ENCODE peak calls at places on chromosomes 3 and 15, in eight cellular contexts. One of them, this sample, is unnamed.

GRCh38 chr15:82530606-82531379 is 9.5 kb downstream of the RPS17 start:
- DNase-seq in tibial artery: peak; percentile 74
- DNase-seq in transverse colon: peak; percentile 84
- DNase-seq in HFF-Myc: no peak
- DNase-seq in ovary: peak; percentile 60
- DNase-seq in cardiac muscle cell: peak; percentile 59
- DNase-seq in left ventricle myocardium inferior: peak; percentile 55
- DNase-seq in CD4-positive, alpha-beta T cell: peak; percentile 67
- DNase-seq in this sample: peak; percentile 86

GRCh38 chr15:60762167-60762566 is 283.2 kb upstream of the ICE2 start:
- DNase-seq in tibial artery: no peak
- DNase-seq in transverse colon: no peak
- DNase-seq in HFF-Myc: no peak
- DNase-seq in ovary: no peak
- DNase-seq in cardiac muscle cell: no peak
- DNase-seq in left ventricle myocardium inferior: no peak
- DNase-seq in CD4-positive, alpha-beta T cell: no peak
- DNase-seq in this sample: no peak

GRCh38 chr3:156795890-156796451 is 30.2 kb upstream of the LEKR1 start:
- DNase-seq in tibial artery: no peak
- DNase-seq in transverse colon: no peak
- DNase-seq in HFF-Myc: no peak
- DNase-seq in ovary: no peak
- DNase-seq in cardiac muscle cell: peak; percentile 35
- DNase-seq in left ventricle myocardium inferior: no peak
- DNase-seq in CD4-positive, alpha-beta T cell: no peak
- DNase-seq in this sample: no peak

GRCh38 chr3:155553800-155554199 is 191.1 kb downstream of the PLCH1 start:
- DNase-seq in tibial artery: no peak
- DNase-seq in transverse colon: no peak
- DNase-seq in HFF-Myc: no peak
- DNase-seq in ovary: no peak
- DNase-seq in cardiac muscle cell: no peak
- DNase-seq in left ventricle myocardium inferior: no peak
- DNase-seq in CD4-positive, alpha-beta T cell: no peak
- DNase-seq in this sample: no peak

GRCh38 chr3:37282996-37283395 is 108.6 kb upstream of the LRRFIP2 start:
- DNase-seq in tibial artery: no peak
- DNase-seq in transverse colon: no peak
- DNase-seq in HFF-Myc: no peak
- DNase-seq in ovary: no peak
- DNase-seq in cardiac muscle cell: no peak
- DNase-seq in left ventricle myocardium inferior: no peak
- DNase-seq in CD4-positive, alpha-beta T cell: no peak
- DNase-seq in this sample: no peak

GRCh38 chr3:71332813-71333212 is 250.7 kb downstream of the FOXP1 start:
- DNase-seq in tibial artery: no peak
- DNase-seq in transverse colon: no peak
- DNase-seq in HFF-Myc: no peak
- DNase-seq in ovary: no peak
- DNase-seq in cardiac muscle cell: no peak
- DNase-seq in left ventricle myocardium inferior: no peak
- DNase-seq in CD4-positive, alpha-beta T cell: no peak
- DNase-seq in this sample: no peak

GRCh38 chr3:32106929-32107362 is 526 bp downstream of the GPD1L start:
- DNase-seq in tibial artery: peak; percentile 73
- DNase-seq in transverse colon: peak; percentile 84
- DNase-seq in HFF-Myc: no peak
- DNase-seq in ovary: no peak
- DNase-seq in cardiac muscle cell: peak; percentile 10
- DNase-seq in left ventricle myocardium inferior: peak; percentile 47
- DNase-seq in CD4-positive, alpha-beta T cell: no peak
- DNase-seq in this sample: no peak

GRCh38 chr15:79635897-79636596 is 203.9 kb downstream of the MINAR1 start:
- DNase-seq in tibial artery: no peak
- DNase-seq in transverse colon: no peak
- DNase-seq in HFF-Myc: no peak
- DNase-seq in ovary: no peak
- DNase-seq in cardiac muscle cell: no peak
- DNase-seq in left ventricle myocardium inferior: no peak
- DNase-seq in CD4-positive, alpha-beta T cell: no peak
- DNase-seq in this sample: no peak

GRCh38 chr3:75781079-75781745 is 4.1 kb downstream of the ZNF717 start:
- DNase-seq in tibial artery: no peak
- DNase-seq in transverse colon: no peak
- DNase-seq in HFF-Myc: no peak
- DNase-seq in ovary: no peak
- DNase-seq in cardiac muscle cell: peak; percentile 4
- DNase-seq in left ventricle myocardium inferior: no peak
- DNase-seq in CD4-positive, alpha-beta T cell: no peak
- DNase-seq in this sample: no peak

GRCh38 chr15:58582150-58582549 is 150.4 kb downstream of the LIPC start:
- DNase-seq in tibial artery: no peak
- DNase-seq in transverse colon: no peak
- DNase-seq in HFF-Myc: no peak
- DNase-seq in ovary: no peak
- DNase-seq in cardiac muscle cell: no peak
- DNase-seq in left ventricle myocardium inferior: no peak
- DNase-seq in CD4-positive, alpha-beta T cell: no peak
- DNase-seq in this sample: no peak

GRCh38 chr3:60652829-60653228 is 598.4 kb downstream of the FHIT start:
- DNase-seq in tibial artery: no peak
- DNase-seq in transverse colon: no peak
- DNase-seq in HFF-Myc: no peak
- DNase-seq in ovary: no peak
- DNase-seq in cardiac muscle cell: no peak
- DNase-seq in left ventricle myocardium inferior: no peak
- DNase-seq in CD4-positive, alpha-beta T cell: no peak
- DNase-seq in this sample: no peak

GRCh38 chr15:97081666-97082226 is 751.2 kb downstream of the NR2F2 start:
- DNase-seq in tibial artery: no peak
- DNase-seq in transverse colon: no peak
- DNase-seq in HFF-Myc: no peak
- DNase-seq in ovary: no peak
- DNase-seq in cardiac muscle cell: no peak
- DNase-seq in left ventricle myocardium inferior: no peak
- DNase-seq in CD4-positive, alpha-beta T cell: no peak
- DNase-seq in this sample: no peak

GRCh38 chr3:129952956-129953355 is 21.6 kb upstream of the TRH start:
- DNase-seq in tibial artery: no peak
- DNase-seq in transverse colon: no peak
- DNase-seq in HFF-Myc: no peak
- DNase-seq in ovary: no peak
- DNase-seq in cardiac muscle cell: no peak
- DNase-seq in left ventricle myocardium inferior: no peak
- DNase-seq in CD4-positive, alpha-beta T cell: no peak
- DNase-seq in this sample: no peak

GRCh38 chr3:180646187-180646790 is 33.0 kb downstream of the CCDC39 start:
- DNase-seq in tibial artery: no peak
- DNase-seq in transverse colon: no peak
- DNase-seq in HFF-Myc: no peak
- DNase-seq in ovary: no peak
- DNase-seq in cardiac muscle cell: no peak
- DNase-seq in left ventricle myocardium inferior: no peak
- DNase-seq in CD4-positive, alpha-beta T cell: no peak
- DNase-seq in this sample: no peak

GRCh38 chr15:61130945-61131597 is 98.0 kb downstream of the RORA start:
- DNase-seq in tibial artery: no peak
- DNase-seq in transverse colon: no peak
- DNase-seq in HFF-Myc: no peak
- DNase-seq in ovary: no peak
- DNase-seq in cardiac muscle cell: no peak
- DNase-seq in left ventricle myocardium inferior: no peak
- DNase-seq in CD4-positive, alpha-beta T cell: no peak
- DNase-seq in this sample: no peak

GRCh38 chr3:27910456-27910855 is 188.3 kb upstream of the EOMES start:
- DNase-seq in tibial artery: no peak
- DNase-seq in transverse colon: no peak
- DNase-seq in HFF-Myc: no peak
- DNase-seq in ovary: no peak
- DNase-seq in cardiac muscle cell: peak; percentile 14
- DNase-seq in left ventricle myocardium inferior: no peak
- DNase-seq in CD4-positive, alpha-beta T cell: no peak
- DNase-seq in this sample: no peak

GRCh38 chr3:116034797-116035196 is 410.5 kb downstream of the LSAMP start:
- DNase-seq in tibial artery: no peak
- DNase-seq in transverse colon: no peak
- DNase-seq in HFF-Myc: no peak
- DNase-seq in ovary: no peak
- DNase-seq in cardiac muscle cell: no peak
- DNase-seq in left ventricle myocardium inferior: no peak
- DNase-seq in CD4-positive, alpha-beta T cell: no peak
- DNase-seq in this sample: no peak

GRCh38 chr3:114827495-114827894 is 319.6 kb downstream of the ZBTB20 start:
- DNase-seq in tibial artery: no peak
- DNase-seq in transverse colon: no peak
- DNase-seq in HFF-Myc: no peak
- DNase-seq in ovary: no peak
- DNase-seq in cardiac muscle cell: peak; percentile 66
- DNase-seq in left ventricle myocardium inferior: no peak
- DNase-seq in CD4-positive, alpha-beta T cell: no peak
- DNase-seq in this sample: no peak

GRCh38 chr15:25775317-25775912 is 87.7 kb downstream of the ATP10A start:
- DNase-seq in tibial artery: no peak
- DNase-seq in transverse colon: peak; percentile 26
- DNase-seq in HFF-Myc: no peak
- DNase-seq in ovary: no peak
- DNase-seq in cardiac muscle cell: peak; percentile 53
- DNase-seq in left ventricle myocardium inferior: peak; percentile 75
- DNase-seq in CD4-positive, alpha-beta T cell: no peak
- DNase-seq in this sample: peak; percentile 89

GRCh38 chr3:6736781-6737180 is 124.1 kb upstream of the GRM7 start:
- DNase-seq in tibial artery: no peak
- DNase-seq in transverse colon: no peak
- DNase-seq in HFF-Myc: no peak
- DNase-seq in ovary: no peak
- DNase-seq in cardiac muscle cell: no peak
- DNase-seq in left ventricle myocardium inferior: no peak
- DNase-seq in CD4-positive, alpha-beta T cell: no peak
- DNase-seq in this sample: no peak

GRCh38 chr3:79367803-79368202 is 400.0 kb downstream of the ROBO1 start:
- DNase-seq in tibial artery: no peak
- DNase-seq in transverse colon: no peak
- DNase-seq in HFF-Myc: no peak
- DNase-seq in ovary: no peak
- DNase-seq in cardiac muscle cell: no peak
- DNase-seq in left ventricle myocardium inferior: no peak
- DNase-seq in CD4-positive, alpha-beta T cell: no peak
- DNase-seq in this sample: no peak

GRCh38 chr3:46843508-46843907 is 19.7 kb downstream of the MYL3 start:
- DNase-seq in tibial artery: no peak
- DNase-seq in transverse colon: no peak
- DNase-seq in HFF-Myc: no peak
- DNase-seq in ovary: no peak
- DNase-seq in cardiac muscle cell: no peak
- DNase-seq in left ventricle myocardium inferior: no peak
- DNase-seq in CD4-positive, alpha-beta T cell: no peak
- DNase-seq in this sample: no peak

GRCh38 chr3:119175869-119176756 is 2.7 kb downstream of the UPK1B start:
- DNase-seq in tibial artery: no peak
- DNase-seq in transverse colon: peak; percentile 56
- DNase-seq in HFF-Myc: no peak
- DNase-seq in ovary: no peak
- DNase-seq in cardiac muscle cell: peak; percentile 29
- DNase-seq in left ventricle myocardium inferior: no peak
- DNase-seq in CD4-positive, alpha-beta T cell: no peak
- DNase-seq in this sample: no peak

GRCh38 chr3:151008699-151009098 is 36.2 kb upstream of the CLRN1 start:
- DNase-seq in tibial artery: no peak
- DNase-seq in transverse colon: no peak
- DNase-seq in HFF-Myc: peak; percentile 24
- DNase-seq in ovary: no peak
- DNase-seq in cardiac muscle cell: peak; percentile 79
- DNase-seq in left ventricle myocardium inferior: no peak
- DNase-seq in CD4-positive, alpha-beta T cell: no peak
- DNase-seq in this sample: no peak
- TF ChIP-seq CTCF in tibial artery: no peak
- TF ChIP-seq CTCF in transverse colon: no peak
- TF ChIP-seq CTCF in HFF-Myc: peak; percentile 21
- TF ChIP-seq CTCF in ovary: no peak
- TF ChIP-seq CTCF in cardiac muscle cell: peak; percentile 64
- TF ChIP-seq CTCF in left ventricle myocardium inferior: no peak
- TF ChIP-seq CTCF in CD4-positive, alpha-beta T cell: no peak
- TF ChIP-seq CTCF in this sample: peak; percentile 73

GRCh38 chr15:70974004-70974832 is 81.6 kb downstream of the LRRC49 start:
- DNase-seq in tibial artery: no peak
- DNase-seq in transverse colon: no peak
- DNase-seq in HFF-Myc: peak; percentile 57
- DNase-seq in ovary: no peak
- DNase-seq in cardiac muscle cell: peak; percentile 77
- DNase-seq in left ventricle myocardium inferior: no peak
- DNase-seq in CD4-positive, alpha-beta T cell: no peak
- DNase-seq in this sample: no peak
- TF ChIP-seq CTCF in tibial artery: peak; percentile 36
- TF ChIP-seq CTCF in transverse colon: peak; percentile 42
- TF ChIP-seq CTCF in HFF-Myc: peak; percentile 31
- TF ChIP-seq CTCF in ovary: no peak
- TF ChIP-seq CTCF in cardiac muscle cell: peak; percentile 45
- TF ChIP-seq CTCF in left ventricle myocardium inferior: peak; percentile 44
- TF ChIP-seq CTCF in CD4-positive, alpha-beta T cell: no peak
- TF ChIP-seq CTCF in this sample: peak; percentile 61

DNA sequence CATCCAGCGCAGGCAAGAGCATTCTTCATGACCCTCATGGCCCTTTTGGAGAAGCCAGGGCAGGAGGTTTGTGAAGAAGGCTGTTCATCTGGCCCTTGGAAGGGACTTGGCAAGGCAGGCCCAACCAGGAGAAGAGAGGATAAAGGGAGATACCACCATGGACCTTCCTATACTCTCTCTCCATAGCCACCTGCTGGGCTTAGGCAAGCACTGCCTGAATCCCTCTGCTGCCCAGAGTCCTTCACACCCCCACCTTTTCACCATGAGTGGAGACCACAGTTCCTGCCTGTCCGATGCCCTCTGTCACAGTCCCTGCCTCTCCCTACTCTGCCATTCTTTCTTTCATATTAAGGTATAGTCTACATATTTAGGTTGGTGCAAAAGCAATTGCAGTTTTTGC is 10.6 kb upstream of the SFMBT1 start:
- DNase-seq in tibial artery: no peak
- DNase-seq in transverse colon: no peak
- DNase-seq in HFF-Myc: no peak
- DNase-seq in ovary: no peak
- DNase-seq in cardiac muscle cell: no peak
- DNase-seq in left ventricle myocardium inferior: no peak
- DNase-seq in CD4-positive, alpha-beta T cell: no peak
- DNase-seq in this sample: no peak
- TF ChIP-seq CTCF in tibial artery: no peak
- TF ChIP-seq CTCF in transverse colon: no peak
- TF ChIP-seq CTCF in HFF-Myc: peak; percentile 38
- TF ChIP-seq CTCF in ovary: no peak
- TF ChIP-seq CTCF in cardiac muscle cell: no peak
- TF ChIP-seq CTCF in left ventricle myocardium inferior: peak; percentile 41
- TF ChIP-seq CTCF in CD4-positive, alpha-beta T cell: no peak
- TF ChIP-seq CTCF in this sample: no peak

DNA sequence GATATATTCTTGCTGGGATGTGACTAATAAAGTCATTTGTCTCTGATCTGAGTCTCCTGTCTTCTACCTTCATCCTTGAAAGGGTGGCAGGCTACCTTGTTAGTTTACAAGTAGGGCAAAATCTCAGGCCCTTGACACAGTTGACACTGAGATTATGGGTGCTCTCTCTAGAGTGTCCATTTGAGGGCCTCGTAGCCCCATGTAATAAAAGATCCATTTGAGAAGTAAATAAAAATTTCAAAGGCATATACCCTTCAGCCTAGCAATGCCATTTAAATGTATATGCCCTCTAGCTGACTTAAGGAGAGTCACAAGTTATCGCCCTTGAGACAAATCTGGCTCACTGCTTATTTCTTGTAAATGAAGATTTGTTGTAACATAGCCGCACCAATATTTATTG is 98.6 kb downstream of the TCF12 start:
- DNase-seq in tibial artery: no peak
- DNase-seq in transverse colon: no peak
- DNase-seq in HFF-Myc: no peak
- DNase-seq in ovary: no peak
- DNase-seq in cardiac muscle cell: peak; percentile 42
- DNase-seq in left ventricle myocardium inferior: no peak
- DNase-seq in CD4-positive, alpha-beta T cell: no peak
- DNase-seq in this sample: no peak
- TF ChIP-seq CTCF in tibial artery: no peak
- TF ChIP-seq CTCF in transverse colon: no peak
- TF ChIP-seq CTCF in HFF-Myc: peak; percentile 25
- TF ChIP-seq CTCF in ovary: no peak
- TF ChIP-seq CTCF in cardiac muscle cell: peak; percentile 16
- TF ChIP-seq CTCF in left ventricle myocardium inferior: no peak
- TF ChIP-seq CTCF in CD4-positive, alpha-beta T cell: no peak
- TF ChIP-seq CTCF in this sample: peak; percentile 38

This sample was measured in osteocyte.